ENCODE peak calls at places on chromosome 10, in eight cellular contexts. One of them, this sample, is unnamed.

GRCh38 chr10:43585046-43585445 is 10.6 kb upstream of the ZNF239 start:
- DNase-seq in upper lobe of right lung: no peak
- DNase-seq in tibial artery: no peak
- DNase-seq in tibial nerve: no peak
- DNase-seq in thoracic aorta: no peak
- DNase-seq in spleen: no peak
- DNase-seq in H9: no peak
- DNase-seq in RWPE2: no peak
- DNase-seq in this sample: no peak

GRCh38 chr10:75083972-75084833 is 27.3 kb upstream of the SAMD8 start:
- DNase-seq in H9: no peak
- DNase-seq in spleen: no peak
- DNase-seq in tibial artery: no peak
- DNase-seq in RWPE2: no peak
- DNase-seq in upper lobe of right lung: no peak
- DNase-seq in thoracic aorta: no peak
- DNase-seq in tibial nerve: no peak
- DNase-seq in this sample: no peak

GRCh38 chr10:132146271-132146671 is 40.5 kb upstream of the DPYSL4 start:
- DNase-seq in H9: no peak
- DNase-seq in thoracic aorta: no peak
- DNase-seq in RWPE2: peak; percentile 58
- DNase-seq in tibial nerve: no peak
- DNase-seq in tibial artery: peak; percentile 62
- DNase-seq in upper lobe of right lung: peak; percentile 61
- DNase-seq in spleen: peak; percentile 73
- DNase-seq in this sample: no peak

GRCh38 chr10:7000063-7000462 is 410.8 kb downstream of the SFMBT2 start:
- DNase-seq in thoracic aorta: no peak
- DNase-seq in H9: no peak
- DNase-seq in upper lobe of right lung: no peak
- DNase-seq in spleen: no peak
- DNase-seq in tibial nerve: no peak
- DNase-seq in RWPE2: no peak
- DNase-seq in tibial artery: no peak
- DNase-seq in this sample: no peak

GRCh38 chr10:127736915-127737562 is at the start of gene FOXI2:
- DNase-seq in tibial nerve: no peak
- DNase-seq in thoracic aorta: no peak
- DNase-seq in tibial artery: no peak
- DNase-seq in RWPE2: no peak
- DNase-seq in H9: peak; percentile 91
- DNase-seq in spleen: no peak
- DNase-seq in upper lobe of right lung: no peak
- DNase-seq in this sample: no peak

GRCh38 chr10:2985729-2986232 is 81.6 kb upstream of the PFKP start:
- DNase-seq in tibial artery: no peak
- DNase-seq in spleen: no peak
- DNase-seq in thoracic aorta: no peak
- DNase-seq in tibial nerve: no peak
- DNase-seq in RWPE2: no peak
- DNase-seq in upper lobe of right lung: peak; percentile 75
- DNase-seq in H9: peak; percentile 45
- DNase-seq in this sample: no peak

GRCh38 chr10:14048930-14049613 is 281.7 kb downstream of the FRMD4A start:
- DNase-seq in upper lobe of right lung: no peak
- DNase-seq in H9: no peak
- DNase-seq in spleen: no peak
- DNase-seq in thoracic aorta: no peak
- DNase-seq in RWPE2: no peak
- DNase-seq in tibial artery: no peak
- DNase-seq in tibial nerve: no peak
- DNase-seq in this sample: no peak

GRCh38 chr10:3811331-3811870 is 26.4 kb upstream of the KLF6 start:
- DNase-seq in RWPE2: peak; percentile 88
- DNase-seq in spleen: no peak
- DNase-seq in H9: no peak
- DNase-seq in tibial artery: no peak
- DNase-seq in thoracic aorta: no peak
- DNase-seq in upper lobe of right lung: no peak
- DNase-seq in tibial nerve: peak; percentile 55
- DNase-seq in this sample: no peak

GRCh38 chr10:129033790-129034272 is 433.2 kb upstream of the MGMT start:
- DNase-seq in H9: no peak
- DNase-seq in upper lobe of right lung: no peak
- DNase-seq in spleen: no peak
- DNase-seq in thoracic aorta: no peak
- DNase-seq in RWPE2: no peak
- DNase-seq in tibial nerve: no peak
- DNase-seq in tibial artery: no peak
- DNase-seq in this sample: no peak

GRCh38 chr10:52900564-52900963 is 128.0 kb upstream of the MBL2 start:
- DNase-seq in upper lobe of right lung: no peak
- DNase-seq in tibial nerve: no peak
- DNase-seq in thoracic aorta: no peak
- DNase-seq in H9: no peak
- DNase-seq in spleen: no peak
- DNase-seq in RWPE2: no peak
- DNase-seq in tibial artery: no peak
- DNase-seq in this sample: no peak

GRCh38 chr10:103968441-103969391 is 1.8 kb downstream of the SLK start:
- DNase-seq in tibial artery: no peak
- DNase-seq in thoracic aorta: no peak
- DNase-seq in spleen: no peak
- DNase-seq in tibial nerve: no peak
- DNase-seq in upper lobe of right lung: no peak
- DNase-seq in H9: no peak
- DNase-seq in RWPE2: no peak
- DNase-seq in this sample: no peak

GRCh38 chr10:69819713-69820506 is 18.2 kb downstream of the COL13A1 start:
- DNase-seq in tibial artery: no peak
- DNase-seq in RWPE2: no peak
- DNase-seq in H9: no peak
- DNase-seq in spleen: no peak
- DNase-seq in upper lobe of right lung: no peak
- DNase-seq in tibial nerve: no peak
- DNase-seq in thoracic aorta: no peak
- DNase-seq in this sample: no peak

GRCh38 chr10:116608683-116609594 is 11.8 kb upstream of the PNLIPRP2 start:
- DNase-seq in tibial nerve: no peak
- DNase-seq in spleen: no peak
- DNase-seq in tibial artery: no peak
- DNase-seq in RWPE2: no peak
- DNase-seq in H9: peak; percentile 46
- DNase-seq in thoracic aorta: no peak
- DNase-seq in upper lobe of right lung: no peak
- DNase-seq in this sample: no peak

GRCh38 chr10:24313233-24313632 is 104.3 kb downstream of the KIAA1217 start:
- DNase-seq in upper lobe of right lung: no peak
- DNase-seq in tibial nerve: no peak
- DNase-seq in RWPE2: no peak
- DNase-seq in H9: no peak
- DNase-seq in thoracic aorta: no peak
- DNase-seq in spleen: no peak
- DNase-seq in tibial artery: no peak
- DNase-seq in this sample: no peak

GRCh38 chr10:59905735-59906416 is 480 bp downstream of the CCDC6 start:
- DNase-seq in thoracic aorta: no peak
- DNase-seq in upper lobe of right lung: peak; percentile 71
- DNase-seq in H9: no peak
- DNase-seq in tibial nerve: no peak
- DNase-seq in RWPE2: no peak
- DNase-seq in tibial artery: no peak
- DNase-seq in spleen: peak; percentile 89
- DNase-seq in this sample: no peak

GRCh38 chr10:123945506-123945905 is 53.9 kb upstream of the CPXM2 start:
- DNase-seq in RWPE2: no peak
- DNase-seq in tibial nerve: no peak
- DNase-seq in upper lobe of right lung: no peak
- DNase-seq in H9: peak; percentile 42
- DNase-seq in spleen: no peak
- DNase-seq in tibial artery: no peak
- DNase-seq in thoracic aorta: no peak
- DNase-seq in this sample: no peak

GRCh38 chr10:31888442-31888841 is 40.2 kb downstream of the ARHGAP12 start:
- DNase-seq in H9: no peak
- DNase-seq in thoracic aorta: no peak
- DNase-seq in RWPE2: no peak
- DNase-seq in tibial artery: no peak
- DNase-seq in spleen: no peak
- DNase-seq in upper lobe of right lung: no peak
- DNase-seq in tibial nerve: no peak
- DNase-seq in this sample: no peak

DNA sequence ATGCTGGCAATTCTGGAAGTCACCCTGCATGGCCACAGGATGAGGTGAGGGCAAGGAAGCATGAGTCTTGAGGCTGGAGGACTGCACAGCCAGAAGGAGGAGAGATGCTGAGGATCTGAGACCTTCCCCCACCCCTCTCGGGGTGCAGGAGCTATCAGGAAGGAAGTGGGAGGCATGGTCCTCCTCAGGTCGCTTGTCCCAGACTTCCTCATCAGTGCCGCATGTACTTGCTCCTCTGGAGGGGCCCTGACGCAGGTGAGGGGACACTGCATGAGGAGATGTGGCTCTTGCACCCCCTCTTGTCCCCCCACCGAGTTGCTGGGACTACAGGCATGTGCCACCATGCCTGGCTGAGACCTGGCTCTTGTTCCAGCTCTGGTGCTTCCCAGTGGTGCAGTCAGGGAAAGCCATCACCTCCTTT is 5.7 kb upstream of the ZMIZ1 start:
- DNase-seq in RWPE2: peak; percentile 29
- DNase-seq in tibial artery: peak; percentile 49
- DNase-seq in spleen: peak; percentile 73
- DNase-seq in thoracic aorta: no peak
- DNase-seq in upper lobe of right lung: peak; percentile 46
- DNase-seq in tibial nerve: no peak
- DNase-seq in H9: no peak
- DNase-seq in this sample: no peak
- H3K4me1 ChIP-seq in RWPE2: no peaks in the 10 kb centered on the region
- H3K4me1 ChIP-seq in tibial artery: peaks cover 9% of the 10 kb centered on the region
- H3K4me1 ChIP-seq in spleen: peaks cover 24% of the 10 kb centered on the region
- H3K4me1 ChIP-seq in thoracic aorta: peaks cover 1% of the 10 kb centered on the region
- H3K4me1 ChIP-seq in upper lobe of right lung: peaks cover 18% of the 10 kb centered on the region
- H3K4me1 ChIP-seq in tibial nerve: peaks cover 22% of the 10 kb centered on the region
- H3K4me1 ChIP-seq in H9: peaks cover 7% of the 10 kb centered on the region
- H3K4me1 ChIP-seq in this sample: no peaks in the 10 kb centered on the region

GRCh38 chr10:82221750-82222149 is 346.8 kb downstream of the NRG3 start:
- DNase-seq in thoracic aorta: no peak
- DNase-seq in tibial artery: no peak
- DNase-seq in tibial nerve: no peak
- DNase-seq in RWPE2: no peak
- DNase-seq in spleen: no peak
- DNase-seq in upper lobe of right lung: no peak
- DNase-seq in H9: peak; percentile 50
- DNase-seq in this sample: no peak
- TF ChIP-seq CTCF in thoracic aorta: no peak
- TF ChIP-seq CTCF in tibial artery: no peak
- TF ChIP-seq CTCF in tibial nerve: no peak
- TF ChIP-seq CTCF in RWPE2: no peak
- TF ChIP-seq CTCF in spleen: no peak
- TF ChIP-seq CTCF in upper lobe of right lung: peak; percentile 27
- TF ChIP-seq CTCF in H9: peak; percentile 62
- TF ChIP-seq CTCF in this sample: no peak

GRCh38 chr10:71621263-71621751 is 98.3 kb downstream of the C10orf105 start:
- DNase-seq in RWPE2: no peak
- DNase-seq in thoracic aorta: no peak
- DNase-seq in tibial nerve: peak; percentile 76
- DNase-seq in upper lobe of right lung: no peak
- DNase-seq in spleen: no peak
- DNase-seq in H9: peak; percentile 62
- DNase-seq in tibial artery: peak; percentile 88
- DNase-seq in this sample: no peak

GRCh38 chr10:71622656-71623055 is 96.9 kb downstream of the C10orf105 start:
- DNase-seq in tibial artery: no peak
- DNase-seq in tibial nerve: no peak
- DNase-seq in H9: no peak
- DNase-seq in spleen: no peak
- DNase-seq in RWPE2: no peak
- DNase-seq in thoracic aorta: no peak
- DNase-seq in upper lobe of right lung: no peak
- DNase-seq in this sample: no peak

GRCh38 chr10:71621783-71622526 is 97.6 kb downstream of the C10orf105 start:
- DNase-seq in upper lobe of right lung: no peak
- DNase-seq in RWPE2: no peak
- DNase-seq in tibial artery: peak; percentile 79
- DNase-seq in tibial nerve: peak; percentile 22
- DNase-seq in thoracic aorta: no peak
- DNase-seq in spleen: no peak
- DNase-seq in H9: peak; percentile 61
- DNase-seq in this sample: peak; percentile 71

GRCh38 chr10:71618598-71618997 is 101.0 kb downstream of the C10orf105 start:
- DNase-seq in spleen: no peak
- DNase-seq in H9: no peak
- DNase-seq in thoracic aorta: no peak
- DNase-seq in tibial nerve: no peak
- DNase-seq in upper lobe of right lung: no peak
- DNase-seq in RWPE2: no peak
- DNase-seq in tibial artery: no peak
- DNase-seq in this sample: no peak

GRCh38 chr10:71620642-71621041 is 98.9 kb downstream of the C10orf105 start:
- DNase-seq in thoracic aorta: no peak
- DNase-seq in upper lobe of right lung: no peak
- DNase-seq in spleen: no peak
- DNase-seq in H9: no peak
- DNase-seq in tibial artery: no peak
- DNase-seq in RWPE2: no peak
- DNase-seq in tibial nerve: peak; percentile 20
- DNase-seq in this sample: no peak
- H3K27ac ChIP-seq in thoracic aorta: peak overlapping the region; percentile 14
- H3K27ac ChIP-seq in upper lobe of right lung: peak overlapping the region; percentile 65
- H3K27ac ChIP-seq in spleen: peak overlapping the region; percentile 63
- H3K27ac ChIP-seq in H9: no peak overlapping the region
- H3K27ac ChIP-seq in tibial artery: peak overlapping the region; percentile 68
- H3K27ac ChIP-seq in RWPE2: no peak overlapping the region
- H3K27ac ChIP-seq in tibial nerve: peak overlapping the region; percentile 15
- H3K27ac ChIP-seq in this sample: peak overlapping the region; percentile 23

GRCh38 chr10:97686301-97686961 is 610 bp downstream of the AVPI1 start:
- DNase-seq in tibial nerve: no peak
- DNase-seq in thoracic aorta: no peak
- DNase-seq in tibial artery: no peak
- DNase-seq in RWPE2: no peak
- DNase-seq in spleen: no peak
- DNase-seq in H9: no peak
- DNase-seq in upper lobe of right lung: no peak
- DNase-seq in this sample: no peak

GRCh38 chr10:97690138-97690537 is 3.1 kb upstream of the AVPI1 start:
- DNase-seq in H9: no peak
- DNase-seq in tibial artery: peak; percentile 23
- DNase-seq in RWPE2: no peak
- DNase-seq in spleen: peak; percentile 15
- DNase-seq in upper lobe of right lung: no peak
- DNase-seq in thoracic aorta: no peak
- DNase-seq in tibial nerve: no peak
- DNase-seq in this sample: no peak

GRCh38 chr10:97689637-97690036 is 2.6 kb upstream of the AVPI1 start:
- DNase-seq in thoracic aorta: no peak
- DNase-seq in RWPE2: peak; percentile 85
- DNase-seq in spleen: peak; percentile 16
- DNase-seq in tibial artery: peak; percentile 75
- DNase-seq in upper lobe of right lung: no peak
- DNase-seq in H9: no peak
- DNase-seq in tibial nerve: peak; percentile 71
- DNase-seq in this sample: peak; percentile 82

GRCh38 chr10:97686962-97687784 is at the start of gene AVPI1:
- DNase-seq in thoracic aorta: peak; percentile 86
- DNase-seq in H9: peak; percentile 99
- DNase-seq in tibial artery: peak; percentile 99
- DNase-seq in spleen: peak; percentile 99
- DNase-seq in tibial nerve: peak; percentile 93
- DNase-seq in upper lobe of right lung: peak; percentile 100
- DNase-seq in RWPE2: peak; percentile 97
- DNase-seq in this sample: peak; percentile 93

GRCh38 chr10:97687785-97688781 is 1.0 kb upstream of the AVPI1 start:
- DNase-seq in tibial artery: peak; percentile 79
- DNase-seq in upper lobe of right lung: no peak
- DNase-seq in thoracic aorta: no peak
- DNase-seq in RWPE2: no peak
- DNase-seq in H9: no peak
- DNase-seq in tibial nerve: peak; percentile 36
- DNase-seq in spleen: peak; percentile 31
- DNase-seq in this sample: no peak
- H3K4me1 ChIP-seq in tibial artery: peaks cover 37% of the 10 kb centered on the region
- H3K4me1 ChIP-seq in upper lobe of right lung: peaks cover 48% of the 10 kb centered on the region
- H3K4me1 ChIP-seq in thoracic aorta: peaks cover 42% of the 10 kb centered on the region
- H3K4me1 ChIP-seq in RWPE2: peaks cover 37% of the 10 kb centered on the region
- H3K4me1 ChIP-seq in H9: peaks cover 4% of the 10 kb centered on the region
- H3K4me1 ChIP-seq in tibial nerve: peaks cover 34% of the 10 kb centered on the region
- H3K4me1 ChIP-seq in spleen: peaks cover 61% of the 10 kb centered on the region
- H3K4me1 ChIP-seq in this sample: peaks cover 10% of the 10 kb centered on the region